ENCODE peak calls at places on chromosome 9, in seven cellular contexts. One of them, this sample, is unnamed.
A peak's percentile ranks its signal among the peaks of the same experiment; 100 is the strongest.

GRCh38 chr9:96217358-96217755 is 84.6 kb downstream of the HSD17B3 start:
- DNase-seq in NCI-H1694 treated with DMSO at 0.1 percent for 48 hours: no peak
- DNase-seq in HTR-8/SVneo: no peak
- DNase-seq in CD4-positive, alpha-beta T cell: no peak
- DNase-seq in Jurkat, Clone E6-1: no peak
- DNase-seq in amniotic epithelial cell: peak; percentile 71
- DNase-seq in activated naive CD8-positive, alpha-beta T cell treated with anti-CD3 and anti-CD28 coated beads, Interleukin-2, amount 50 U/mL, for 16 hours: no peak
- DNase-seq in this sample: no peak

GRCh38 chr9:133658442-133659431 is 22.6 kb downstream of the DBH start:
- DNase-seq in amniotic epithelial cell: peak; percentile 21
- DNase-seq in NCI-H1694 treated with DMSO at 0.1 percent for 48 hours: peak; percentile 68
- DNase-seq in HTR-8/SVneo: peak; percentile 24
- DNase-seq in Jurkat, Clone E6-1: no peak
- DNase-seq in activated naive CD8-positive, alpha-beta T cell treated with anti-CD3 and anti-CD28 coated beads, Interleukin-2, amount 50 U/mL, for 16 hours: no peak
- DNase-seq in CD4-positive, alpha-beta T cell: peak; percentile 16
- DNase-seq in this sample: no peak

GRCh38 chr9:81782313-81782712 is 93.0 kb upstream of the TLE1 start:
- DNase-seq in CD4-positive, alpha-beta T cell: no peak
- DNase-seq in NCI-H1694 treated with DMSO at 0.1 percent for 48 hours: no peak
- DNase-seq in HTR-8/SVneo: no peak
- DNase-seq in amniotic epithelial cell: no peak
- DNase-seq in Jurkat, Clone E6-1: no peak
- DNase-seq in activated naive CD8-positive, alpha-beta T cell treated with anti-CD3 and anti-CD28 coated beads, Interleukin-2, amount 50 U/mL, for 16 hours: no peak
- DNase-seq in this sample: no peak

GRCh38 chr9:2043243-2043642 is 28.1 kb downstream of the SMARCA2 start:
- DNase-seq in amniotic epithelial cell: no peak
- DNase-seq in HTR-8/SVneo: no peak
- DNase-seq in NCI-H1694 treated with DMSO at 0.1 percent for 48 hours: no peak
- DNase-seq in CD4-positive, alpha-beta T cell: no peak
- DNase-seq in activated naive CD8-positive, alpha-beta T cell treated with anti-CD3 and anti-CD28 coated beads, Interleukin-2, amount 50 U/mL, for 16 hours: no peak
- DNase-seq in Jurkat, Clone E6-1: no peak
- DNase-seq in this sample: no peak

GRCh38 chr9:32955655-32956478 is 45.6 kb downstream of the APTX start:
- DNase-seq in NCI-H1694 treated with DMSO at 0.1 percent for 48 hours: no peak
- DNase-seq in activated naive CD8-positive, alpha-beta T cell treated with anti-CD3 and anti-CD28 coated beads, Interleukin-2, amount 50 U/mL, for 16 hours: no peak
- DNase-seq in CD4-positive, alpha-beta T cell: no peak
- DNase-seq in amniotic epithelial cell: no peak
- DNase-seq in HTR-8/SVneo: no peak
- DNase-seq in Jurkat, Clone E6-1: no peak
- DNase-seq in this sample: no peak

GRCh38 chr9:38024036-38024681 is 44.9 kb downstream of the SHB start:
- DNase-seq in amniotic epithelial cell: peak; percentile 81
- DNase-seq in activated naive CD8-positive, alpha-beta T cell treated with anti-CD3 and anti-CD28 coated beads, Interleukin-2, amount 50 U/mL, for 16 hours: no peak
- DNase-seq in NCI-H1694 treated with DMSO at 0.1 percent for 48 hours: no peak
- DNase-seq in Jurkat, Clone E6-1: no peak
- DNase-seq in CD4-positive, alpha-beta T cell: no peak
- DNase-seq in HTR-8/SVneo: no peak
- DNase-seq in this sample: peak; percentile 74

GRCh38 chr9:96447406-96447805 is 2.6 kb upstream of the HABP4 start:
- DNase-seq in HTR-8/SVneo: no peak
- DNase-seq in activated naive CD8-positive, alpha-beta T cell treated with anti-CD3 and anti-CD28 coated beads, Interleukin-2, amount 50 U/mL, for 16 hours: no peak
- DNase-seq in NCI-H1694 treated with DMSO at 0.1 percent for 48 hours: no peak
- DNase-seq in CD4-positive, alpha-beta T cell: no peak
- DNase-seq in Jurkat, Clone E6-1: no peak
- DNase-seq in amniotic epithelial cell: peak; percentile 71
- DNase-seq in this sample: no peak

GRCh38 chr9:5336683-5337082 is 3.0 kb downstream of the RLN1 start:
- DNase-seq in activated naive CD8-positive, alpha-beta T cell treated with anti-CD3 and anti-CD28 coated beads, Interleukin-2, amount 50 U/mL, for 16 hours: no peak
- DNase-seq in NCI-H1694 treated with DMSO at 0.1 percent for 48 hours: no peak
- DNase-seq in HTR-8/SVneo: no peak
- DNase-seq in CD4-positive, alpha-beta T cell: peak; percentile 36
- DNase-seq in amniotic epithelial cell: no peak
- DNase-seq in Jurkat, Clone E6-1: peak; percentile 52
- DNase-seq in this sample: no peak

GRCh38 chr9:117247271-117247670 is 167.6 kb downstream of the ASTN2 start:
- DNase-seq in NCI-H1694 treated with DMSO at 0.1 percent for 48 hours: peak; percentile 22
- DNase-seq in activated naive CD8-positive, alpha-beta T cell treated with anti-CD3 and anti-CD28 coated beads, Interleukin-2, amount 50 U/mL, for 16 hours: no peak
- DNase-seq in amniotic epithelial cell: no peak
- DNase-seq in Jurkat, Clone E6-1: peak; percentile 4
- DNase-seq in HTR-8/SVneo: no peak
- DNase-seq in CD4-positive, alpha-beta T cell: no peak
- DNase-seq in this sample: peak; percentile 28

GRCh38 chr9:3708751-3709150 is 182.9 kb upstream of the RFX3 start:
- DNase-seq in amniotic epithelial cell: peak; percentile 31
- DNase-seq in NCI-H1694 treated with DMSO at 0.1 percent for 48 hours: peak; percentile 20
- DNase-seq in Jurkat, Clone E6-1: no peak
- DNase-seq in activated naive CD8-positive, alpha-beta T cell treated with anti-CD3 and anti-CD28 coated beads, Interleukin-2, amount 50 U/mL, for 16 hours: no peak
- DNase-seq in CD4-positive, alpha-beta T cell: no peak
- DNase-seq in HTR-8/SVneo: no peak
- DNase-seq in this sample: peak; percentile 62

GRCh38 chr9:87594662-87595061 is 97.0 kb downstream of the DAPK1 start:
- DNase-seq in Jurkat, Clone E6-1: no peak
- DNase-seq in activated naive CD8-positive, alpha-beta T cell treated with anti-CD3 and anti-CD28 coated beads, Interleukin-2, amount 50 U/mL, for 16 hours: no peak
- DNase-seq in amniotic epithelial cell: no peak
- DNase-seq in CD4-positive, alpha-beta T cell: no peak
- DNase-seq in NCI-H1694 treated with DMSO at 0.1 percent for 48 hours: no peak
- DNase-seq in HTR-8/SVneo: no peak
- DNase-seq in this sample: no peak

GRCh38 chr9:114484854-114485443 is 20.3 kb downstream of the WHRN start:
- DNase-seq in CD4-positive, alpha-beta T cell: peak; percentile 25
- DNase-seq in NCI-H1694 treated with DMSO at 0.1 percent for 48 hours: no peak
- DNase-seq in activated naive CD8-positive, alpha-beta T cell treated with anti-CD3 and anti-CD28 coated beads, Interleukin-2, amount 50 U/mL, for 16 hours: no peak
- DNase-seq in amniotic epithelial cell: peak; percentile 65
- DNase-seq in HTR-8/SVneo: peak; percentile 37
- DNase-seq in Jurkat, Clone E6-1: no peak
- DNase-seq in this sample: no peak

GRCh38 chr9:6703898-6704639 is 53.7 kb upstream of the KDM4C start:
- DNase-seq in HTR-8/SVneo: no peak
- DNase-seq in Jurkat, Clone E6-1: peak; percentile 80
- DNase-seq in NCI-H1694 treated with DMSO at 0.1 percent for 48 hours: peak; percentile 80
- DNase-seq in CD4-positive, alpha-beta T cell: peak; percentile 81
- DNase-seq in amniotic epithelial cell: peak; percentile 83
- DNase-seq in activated naive CD8-positive, alpha-beta T cell treated with anti-CD3 and anti-CD28 coated beads, Interleukin-2, amount 50 U/mL, for 16 hours: peak; percentile 57
- DNase-seq in this sample: peak; percentile 51

GRCh38 chr9:93623736-93624135 is 47.4 kb downstream of the PHF2 start:
- DNase-seq in Jurkat, Clone E6-1: no peak
- DNase-seq in amniotic epithelial cell: no peak
- DNase-seq in activated naive CD8-positive, alpha-beta T cell treated with anti-CD3 and anti-CD28 coated beads, Interleukin-2, amount 50 U/mL, for 16 hours: no peak
- DNase-seq in NCI-H1694 treated with DMSO at 0.1 percent for 48 hours: no peak
- DNase-seq in CD4-positive, alpha-beta T cell: no peak
- DNase-seq in HTR-8/SVneo: no peak
- DNase-seq in this sample: no peak

GRCh38 chr9:132144708-132145365 is 17.0 kb upstream of the NTNG2 start:
- DNase-seq in CD4-positive, alpha-beta T cell: no peak
- DNase-seq in NCI-H1694 treated with DMSO at 0.1 percent for 48 hours: no peak
- DNase-seq in activated naive CD8-positive, alpha-beta T cell treated with anti-CD3 and anti-CD28 coated beads, Interleukin-2, amount 50 U/mL, for 16 hours: no peak
- DNase-seq in amniotic epithelial cell: peak; percentile 61
- DNase-seq in Jurkat, Clone E6-1: no peak
- DNase-seq in HTR-8/SVneo: no peak
- DNase-seq in this sample: no peak

GRCh38 chr9:133864011-133864410 is 125.9 kb upstream of the SARDH start:
- DNase-seq in HTR-8/SVneo: no peak
- DNase-seq in activated naive CD8-positive, alpha-beta T cell treated with anti-CD3 and anti-CD28 coated beads, Interleukin-2, amount 50 U/mL, for 16 hours: no peak
- DNase-seq in CD4-positive, alpha-beta T cell: no peak
- DNase-seq in amniotic epithelial cell: no peak
- DNase-seq in Jurkat, Clone E6-1: no peak
- DNase-seq in NCI-H1694 treated with DMSO at 0.1 percent for 48 hours: no peak
- DNase-seq in this sample: no peak

GRCh38 chr9:118222375-118222774 is 518.2 kb downstream of the TLR4 start:
- DNase-seq in activated naive CD8-positive, alpha-beta T cell treated with anti-CD3 and anti-CD28 coated beads, Interleukin-2, amount 50 U/mL, for 16 hours: no peak
- DNase-seq in NCI-H1694 treated with DMSO at 0.1 percent for 48 hours: peak; percentile 48
- DNase-seq in CD4-positive, alpha-beta T cell: no peak
- DNase-seq in Jurkat, Clone E6-1: no peak
- DNase-seq in HTR-8/SVneo: peak; percentile 13
- DNase-seq in amniotic epithelial cell: no peak
- DNase-seq in this sample: peak; percentile 18

GRCh38 chr9:124218438-124219289 is 39.1 kb upstream of the NEK6 start:
- DNase-seq in NCI-H1694 treated with DMSO at 0.1 percent for 48 hours: no peak
- DNase-seq in HTR-8/SVneo: peak; percentile 64
- DNase-seq in Jurkat, Clone E6-1: no peak
- DNase-seq in activated naive CD8-positive, alpha-beta T cell treated with anti-CD3 and anti-CD28 coated beads, Interleukin-2, amount 50 U/mL, for 16 hours: no peak
- DNase-seq in amniotic epithelial cell: peak; percentile 18
- DNase-seq in CD4-positive, alpha-beta T cell: no peak
- DNase-seq in this sample: no peak

GRCh38 chr9:7770102-7770501 is 29.5 kb downstream of the DMAC1 start:
- DNase-seq in HTR-8/SVneo: no peak
- DNase-seq in NCI-H1694 treated with DMSO at 0.1 percent for 48 hours: no peak
- DNase-seq in amniotic epithelial cell: no peak
- DNase-seq in activated naive CD8-positive, alpha-beta T cell treated with anti-CD3 and anti-CD28 coated beads, Interleukin-2, amount 50 U/mL, for 16 hours: no peak
- DNase-seq in CD4-positive, alpha-beta T cell: no peak
- DNase-seq in Jurkat, Clone E6-1: no peak
- DNase-seq in this sample: no peak

GRCh38 chr9:109449036-109449798 is 48.9 kb downstream of the PTPN3 start:
- DNase-seq in activated naive CD8-positive, alpha-beta T cell treated with anti-CD3 and anti-CD28 coated beads, Interleukin-2, amount 50 U/mL, for 16 hours: no peak
- DNase-seq in Jurkat, Clone E6-1: no peak
- DNase-seq in HTR-8/SVneo: no peak
- DNase-seq in amniotic epithelial cell: no peak
- DNase-seq in CD4-positive, alpha-beta T cell: no peak
- DNase-seq in NCI-H1694 treated with DMSO at 0.1 percent for 48 hours: no peak
- DNase-seq in this sample: no peak

GRCh38 chr9:107710988-107711387 is 221.4 kb upstream of the KLF4 start:
- DNase-seq in CD4-positive, alpha-beta T cell: no peak
- DNase-seq in activated naive CD8-positive, alpha-beta T cell treated with anti-CD3 and anti-CD28 coated beads, Interleukin-2, amount 50 U/mL, for 16 hours: no peak
- DNase-seq in HTR-8/SVneo: no peak
- DNase-seq in NCI-H1694 treated with DMSO at 0.1 percent for 48 hours: no peak
- DNase-seq in amniotic epithelial cell: no peak
- DNase-seq in Jurkat, Clone E6-1: no peak
- DNase-seq in this sample: no peak

GRCh38 chr9:89915187-89915586 is 310.4 kb downstream of the GADD45G start:
- DNase-seq in CD4-positive, alpha-beta T cell: no peak
- DNase-seq in amniotic epithelial cell: no peak
- DNase-seq in activated naive CD8-positive, alpha-beta T cell treated with anti-CD3 and anti-CD28 coated beads, Interleukin-2, amount 50 U/mL, for 16 hours: no peak
- DNase-seq in HTR-8/SVneo: no peak
- DNase-seq in NCI-H1694 treated with DMSO at 0.1 percent for 48 hours: no peak
- DNase-seq in Jurkat, Clone E6-1: no peak
- DNase-seq in this sample: no peak

GRCh38 chr9:131951905-131952304 is 127.8 kb downstream of the MED27 start:
- DNase-seq in NCI-H1694 treated with DMSO at 0.1 percent for 48 hours: no peak
- DNase-seq in HTR-8/SVneo: no peak
- DNase-seq in amniotic epithelial cell: no peak
- DNase-seq in Jurkat, Clone E6-1: no peak
- DNase-seq in CD4-positive, alpha-beta T cell: no peak
- DNase-seq in activated naive CD8-positive, alpha-beta T cell treated with anti-CD3 and anti-CD28 coated beads, Interleukin-2, amount 50 U/mL, for 16 hours: no peak
- DNase-seq in this sample: peak; percentile 47

GRCh38 chr9:122307036-122307435 is 42.4 kb downstream of the MRRF start:
- DNase-seq in NCI-H1694 treated with DMSO at 0.1 percent for 48 hours: no peak
- DNase-seq in amniotic epithelial cell: no peak
- DNase-seq in CD4-positive, alpha-beta T cell: no peak
- DNase-seq in HTR-8/SVneo: no peak
- DNase-seq in Jurkat, Clone E6-1: no peak
- DNase-seq in activated naive CD8-positive, alpha-beta T cell treated with anti-CD3 and anti-CD28 coated beads, Interleukin-2, amount 50 U/mL, for 16 hours: no peak
- DNase-seq in this sample: no peak

GRCh38 chr9:130220351-130220750 is 45.2 kb upstream of the HMCN2 start:
- DNase-seq in activated naive CD8-positive, alpha-beta T cell treated with anti-CD3 and anti-CD28 coated beads, Interleukin-2, amount 50 U/mL, for 16 hours: no peak
- DNase-seq in CD4-positive, alpha-beta T cell: no peak
- DNase-seq in HTR-8/SVneo: no peak
- DNase-seq in Jurkat, Clone E6-1: no peak
- DNase-seq in NCI-H1694 treated with DMSO at 0.1 percent for 48 hours: no peak
- DNase-seq in amniotic epithelial cell: peak; percentile 43
- DNase-seq in this sample: no peak

This sample was measured in hippocampal formation.